ENCODE peak calls at places on chromosomes 16 and 17, in eight cellular contexts. Y is A549; I is stimulated activated CD4-positive, alpha-beta T cell treated with anti-CD3 and anti-CD28 coated beads, TNF-alpha, amount 100 ng/mL, for 1 hour; Z is ecto neural progenitor cell; F is GM19239; E is HTR-8/SVneo; M is HT1080; K is NCI-H1436. V is an unnamed sample.

GRCh38 chr16:81697321-81697885 is 81.7 kb upstream of the PLCG2 start:
- DNase-seq in E (peak; percentile 81), M (peak; percentile 42), I (peak; percentile 29), Z (peak; percentile 66), F (peak; percentile 57), K (peak; percentile 9), Y (peak; percentile 59), V (peak; percentile 68)

GRCh38 chr17:44970136-44970737 is 2.1 kb upstream of the C1QL1 start:
- DNase-seq in Z (peak; percentile 81), I (no peak), F (no peak), Y (no peak), E (no peak), M (no peak), K (peak; percentile 30), V (no peak)

GRCh38 chr17:79777166-79777843 is 643 bp upstream of the CBX2 start:
- DNase-seq in K (peak; percentile 81), Z (peak; percentile 93), M (peak; percentile 46), I (no peak), F (no peak), Y (peak; percentile 87), E (peak; percentile 65), V (peak; percentile 53)

GRCh38 chr16:13920510-13920818 is 510 bp downstream of the ERCC4 start:
- DNase-seq in I (no peak), E (no peak), Z (no peak), K (no peak), F (no peak), M (no peak), Y (no peak), V (no peak)

GRCh38 chr16:3640207-3640606 is 14.3 kb upstream of the DNASE1 start:
- DNase-seq in K (no peak), E (no peak), Y (no peak), M (no peak), F (no peak), I (no peak), Z (no peak), V (no peak)

GRCh38 chr17:78337244-78338109 is 22.4 kb downstream of the SOCS3 start:
- DNase-seq in Z (no peak), M (peak; percentile 58), Y (peak; percentile 96), I (no peak), E (no peak), F (peak; percentile 60), K (no peak), V (peak; percentile 68)

GRCh38 chr16:89052824-89053724 is 40.6 kb upstream of the ACSF3 start:
- DNase-seq in E (no peak), Z (no peak), F (no peak), I (no peak), K (peak; percentile 74), Y (peak; percentile 83), M (peak; percentile 11), V (no peak)

GRCh38 chr17:81553018-81553615 is 964 bp upstream of the FAAP100 start:
- DNase-seq in E (peak; percentile 83), Y (peak; percentile 97), M (peak; percentile 87), K (peak; percentile 92), Z (peak; percentile 92), I (peak; percentile 43), F (peak; percentile 89), V (peak; percentile 75)

GRCh38 chr17:74452027-74452840 is 14.2 kb upstream of the CD300A start:
- DNase-seq in E (no peak), M (no peak), Y (no peak), K (no peak), I (no peak), F (no peak), Z (peak; percentile 50), V (no peak)

GRCh38 chr16:35752012-35752772 is 2292.8 kb downstream of the TP53TG3F start:
- DNase-seq in I (no peak), F (no peak), K (no peak), M (no peak), Y (no peak), E (no peak), Z (no peak), V (no peak)

GRCh38 chr17:21373034-21373433 is 3.1 kb upstream of the KCNJ12 start:
- DNase-seq in Z (no peak), K (no peak), M (no peak), F (no peak), I (no peak), Y (no peak), E (no peak), V (no peak)

GRCh38 chr16:86300746-86301480 is 209.4 kb upstream of the FOXF1 start:
- DNase-seq in M (no peak), Y (no peak), K (no peak), I (no peak), F (no peak), E (no peak), Z (no peak), V (no peak)

GRCh38 chr16:57115504-57116182 is 23.3 kb downstream of the CPNE2 start:
- DNase-seq in K (peak; percentile 87), Y (no peak), I (no peak), E (no peak), Z (peak; percentile 80), F (no peak), M (no peak), V (peak; percentile 69)

GRCh38 chr17:2173005-2173404 is 118.1 kb downstream of the HIC1 start:
- DNase-seq in K (no peak), Y (no peak), I (no peak), F (no peak), M (no peak), Z (no peak), E (no peak), V (peak; percentile 48)

GRCh38 chr16:54244061-54244886 is 42.3 kb downstream of the IRX3 start:
- DNase-seq in E (no peak), K (no peak), Z (no peak), I (no peak), M (no peak), F (no peak), Y (no peak), V (no peak)

GRCh38 chr17:37168731-37169353 is 206.9 kb upstream of the C17orf78 start:
- DNase-seq in M (no peak), Y (no peak), K (no peak), F (no peak), Z (no peak), E (no peak), I (no peak), V (no peak)

GRCh38 chr16:1375298-1375640 is 23.5 kb downstream of the GNPTG start:
- DNase-seq in M (no peak), E (no peak), K (no peak), I (no peak), Y (no peak), F (no peak), Z (no peak), V (no peak)

GRCh38 chr17:14775761-14776492 is 475.0 kb downstream of the HS3ST3B1 start:
- DNase-seq in Y (no peak), Z (no peak), F (no peak), K (no peak), M (peak; percentile 37), E (peak; percentile 64), I (no peak), V (peak; percentile 49)

GRCh38 chr17:29726721-29727252 is 104.1 kb upstream of the CORO6 start:
- DNase-seq in Z (no peak), F (no peak), Y (no peak), E (peak; percentile 31), K (no peak), M (peak; percentile 80), I (no peak), V (peak; percentile 85)

GRCh38 chr16:50473375-50473945 is 74.7 kb upstream of the NKD1 start:
- DNase-seq in E (no peak), F (no peak), Z (no peak), I (no peak), M (peak; percentile 80), Y (no peak), K (no peak), V (peak; percentile 27)

GRCh38 chr16:17403156-17403809 is 67.5 kb downstream of the XYLT1 start:
- DNase-seq in Y (no peak), I (no peak), Z (no peak), M (no peak), K (no peak), E (no peak), F (no peak), V (no peak)

V was measured in fibroblast of pulmonary artery.